ENCODE peak calls at places on chromosomes 5 and 9, in eight cellular contexts. One of them, this sample, is unnamed. For H3K4me1, the result is how much of the 10 kb centered on the place peaks cover.

GRCh38 chr5:90855296-90855990 is 296.8 kb downstream of the ADGRV1 start:
- DNase-seq in CD8-positive, alpha-beta T cell: no peak
- DNase-seq in astrocyte: no peak
- DNase-seq in Panc1: no peak
- DNase-seq in aorta: no peak
- DNase-seq in adrenal gland: no peak
- DNase-seq in A673: no peak
- DNase-seq in OCI-LY7: no peak
- DNase-seq in this sample: no peak

GRCh38 chr9:107638922-107639321 is 149.4 kb upstream of the KLF4 start:
- DNase-seq in adrenal gland: peak
- DNase-seq in A673: no peak
- DNase-seq in astrocyte: peak
- DNase-seq in aorta: peak
- DNase-seq in Panc1: no peak
- DNase-seq in OCI-LY7: peak
- DNase-seq in CD8-positive, alpha-beta T cell: no peak
- DNase-seq in this sample: no peak

GRCh38 chr9:89674667-89675402 is 70.0 kb downstream of the GADD45G start:
- DNase-seq in OCI-LY7: no peak
- DNase-seq in adrenal gland: peak
- DNase-seq in aorta: peak
- DNase-seq in astrocyte: no peak
- DNase-seq in CD8-positive, alpha-beta T cell: no peak
- DNase-seq in Panc1: no peak
- DNase-seq in A673: no peak
- DNase-seq in this sample: no peak

GRCh38 chr5:68875351-68875750 is 218.5 kb upstream of the SLC30A5 start:
- DNase-seq in A673: no peak
- DNase-seq in aorta: no peak
- DNase-seq in CD8-positive, alpha-beta T cell: peak
- DNase-seq in OCI-LY7: no peak
- DNase-seq in astrocyte: no peak
- DNase-seq in Panc1: no peak
- DNase-seq in adrenal gland: no peak
- DNase-seq in this sample: peak

GRCh38 chr9:94014845-94015244 is 59.7 kb upstream of the BARX1 start:
- DNase-seq in Panc1: no peak
- DNase-seq in CD8-positive, alpha-beta T cell: no peak
- DNase-seq in aorta: no peak
- DNase-seq in adrenal gland: no peak
- DNase-seq in OCI-LY7: no peak
- DNase-seq in astrocyte: no peak
- DNase-seq in A673: peak
- DNase-seq in this sample: no peak

GRCh38 chr9:69649566-69650260 is 22.5 kb downstream of the APBA1 start:
- DNase-seq in adrenal gland: no peak
- DNase-seq in OCI-LY7: no peak
- DNase-seq in A673: no peak
- DNase-seq in Panc1: no peak
- DNase-seq in astrocyte: peak
- DNase-seq in aorta: no peak
- DNase-seq in CD8-positive, alpha-beta T cell: no peak
- DNase-seq in this sample: no peak

GRCh38 chr9:123389070-123389469 is 33.1 kb downstream of the CRB2 start:
- DNase-seq in Panc1: no peak
- DNase-seq in adrenal gland: no peak
- DNase-seq in OCI-LY7: no peak
- DNase-seq in A673: no peak
- DNase-seq in astrocyte: no peak
- DNase-seq in CD8-positive, alpha-beta T cell: no peak
- DNase-seq in aorta: no peak
- DNase-seq in this sample: no peak

GRCh38 chr5:123814796-123815479 is 303.0 kb downstream of the CSNK1G3 start:
- DNase-seq in aorta: no peak
- DNase-seq in OCI-LY7: no peak
- DNase-seq in Panc1: peak
- DNase-seq in astrocyte: peak
- DNase-seq in A673: peak
- DNase-seq in adrenal gland: no peak
- DNase-seq in CD8-positive, alpha-beta T cell: no peak
- DNase-seq in this sample: no peak

GRCh38 chr9:136686794-136687711 is at the start of gene AGPAT2:
- DNase-seq in adrenal gland: peak
- DNase-seq in A673: peak
- DNase-seq in OCI-LY7: peak
- DNase-seq in Panc1: no peak
- DNase-seq in aorta: peak
- DNase-seq in CD8-positive, alpha-beta T cell: no peak
- DNase-seq in astrocyte: peak
- DNase-seq in this sample: peak

GRCh38 chr5:97452646-97453045 is 269.6 kb upstream of the RIOK2 start:
- DNase-seq in CD8-positive, alpha-beta T cell: no peak
- DNase-seq in aorta: no peak
- DNase-seq in A673: no peak
- DNase-seq in OCI-LY7: no peak
- DNase-seq in adrenal gland: no peak
- DNase-seq in Panc1: no peak
- DNase-seq in astrocyte: no peak
- DNase-seq in this sample: no peak

GRCh38 chr5:13251623-13252367 is 692.7 kb downstream of the DNAH5 start:
- DNase-seq in OCI-LY7: no peak
- DNase-seq in Panc1: no peak
- DNase-seq in astrocyte: peak
- DNase-seq in CD8-positive, alpha-beta T cell: no peak
- DNase-seq in A673: no peak
- DNase-seq in adrenal gland: no peak
- DNase-seq in aorta: no peak
- DNase-seq in this sample: no peak

GRCh38 chr5:152686931-152687330 is 281.9 kb upstream of the NMUR2 start:
- DNase-seq in aorta: no peak
- DNase-seq in adrenal gland: no peak
- DNase-seq in Panc1: no peak
- DNase-seq in CD8-positive, alpha-beta T cell: no peak
- DNase-seq in A673: no peak
- DNase-seq in astrocyte: peak
- DNase-seq in OCI-LY7: no peak
- DNase-seq in this sample: no peak

GRCh38 chr5:1333986-1334385 is 10.9 kb downstream of the CLPTM1L start:
- DNase-seq in OCI-LY7: no peak
- DNase-seq in astrocyte: no peak
- DNase-seq in Panc1: no peak
- DNase-seq in A673: no peak
- DNase-seq in aorta: peak
- DNase-seq in adrenal gland: no peak
- DNase-seq in CD8-positive, alpha-beta T cell: no peak
- DNase-seq in this sample: no peak
- H3K4me1 ChIP-seq in OCI-LY7: under half
- H3K4me1 ChIP-seq in astrocyte: under half
- H3K4me1 ChIP-seq in Panc1: under half
- H3K4me1 ChIP-seq in A673: under half
- H3K4me1 ChIP-seq in aorta: under half
- H3K4me1 ChIP-seq in adrenal gland: under half
- H3K4me1 ChIP-seq in CD8-positive, alpha-beta T cell: under half
- H3K4me1 ChIP-seq in this sample: under half

GRCh38 chr5:142017832-142018427 is 5.1 kb upstream of the GNPDA1 start:
- DNase-seq in astrocyte: peak
- DNase-seq in CD8-positive, alpha-beta T cell: no peak
- DNase-seq in Panc1: no peak
- DNase-seq in A673: no peak
- DNase-seq in aorta: no peak
- DNase-seq in adrenal gland: peak
- DNase-seq in OCI-LY7: peak
- DNase-seq in this sample: peak
- H3K4me1 ChIP-seq in astrocyte: under half
- H3K4me1 ChIP-seq in CD8-positive, alpha-beta T cell: half or more
- H3K4me1 ChIP-seq in Panc1: under half
- H3K4me1 ChIP-seq in A673: under half
- H3K4me1 ChIP-seq in aorta: under half
- H3K4me1 ChIP-seq in adrenal gland: under half
- H3K4me1 ChIP-seq in OCI-LY7: under half
- H3K4me1 ChIP-seq in this sample: under half

DNA sequence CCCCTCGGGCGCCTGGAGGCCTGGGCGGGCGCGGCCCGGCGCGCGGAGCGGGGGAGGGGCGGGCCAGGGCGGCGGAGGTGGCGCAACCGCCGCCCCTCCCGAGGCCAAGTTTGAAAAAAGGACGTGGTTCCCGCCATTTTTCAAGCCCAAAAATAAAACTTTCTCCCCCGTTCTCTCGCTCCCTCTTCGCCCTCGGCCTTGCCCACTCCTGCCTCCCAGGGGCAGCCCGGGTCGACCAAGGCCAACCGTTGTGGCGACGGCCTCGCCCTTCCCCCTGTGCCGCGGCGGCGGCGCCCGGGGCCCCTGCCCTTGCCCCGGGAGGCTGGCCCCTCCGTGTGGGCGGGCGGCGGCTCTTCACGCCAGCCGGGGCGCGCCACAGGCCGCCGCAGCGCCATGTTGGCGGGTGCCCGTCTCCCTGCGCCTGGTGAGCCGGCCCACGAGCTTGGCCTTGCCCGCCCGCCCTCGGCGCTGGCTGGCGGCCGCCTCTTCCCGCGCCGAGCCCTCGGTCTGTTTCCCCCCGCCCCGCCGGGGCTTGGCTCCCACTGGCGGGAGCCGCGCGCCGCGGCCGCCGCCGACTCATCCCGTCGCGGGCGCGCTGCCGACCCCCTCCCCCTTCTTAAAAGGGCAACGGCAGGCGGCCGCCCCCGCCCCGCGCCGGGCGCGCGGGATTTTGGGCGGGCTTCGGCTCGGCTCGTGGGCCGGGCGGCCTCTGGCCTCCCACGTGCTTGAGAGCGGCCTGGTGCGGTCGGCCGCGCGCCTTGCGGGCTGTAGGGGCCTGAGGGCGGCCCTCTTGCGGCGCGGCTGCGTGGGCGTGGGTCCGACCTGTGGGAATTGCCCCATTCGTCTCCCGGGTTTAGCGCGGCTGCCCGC is 1.3 kb downstream of the ANP32B start:
- DNase-seq in adrenal gland: peak
- DNase-seq in Panc1: no peak
- DNase-seq in A673: peak
- DNase-seq in CD8-positive, alpha-beta T cell: peak
- DNase-seq in OCI-LY7: peak
- DNase-seq in astrocyte: peak
- DNase-seq in aorta: peak
- DNase-seq in this sample: peak
- H3K4me1 ChIP-seq in adrenal gland: under half
- H3K4me1 ChIP-seq in Panc1: under half
- H3K4me1 ChIP-seq in A673: half or more
- H3K4me1 ChIP-seq in CD8-positive, alpha-beta T cell: half or more
- H3K4me1 ChIP-seq in OCI-LY7: half or more
- H3K4me1 ChIP-seq in astrocyte: under half
- H3K4me1 ChIP-seq in aorta: under half
- H3K4me1 ChIP-seq in this sample: half or more

GRCh38 chr5:151140686-151141459 is 16.7 kb downstream of the ANXA6 start:
- DNase-seq in adrenal gland: no peak
- DNase-seq in Panc1: no peak
- DNase-seq in OCI-LY7: no peak
- DNase-seq in A673: no peak
- DNase-seq in aorta: no peak
- DNase-seq in CD8-positive, alpha-beta T cell: no peak
- DNase-seq in astrocyte: no peak
- DNase-seq in this sample: no peak
- H3K4me1 ChIP-seq in adrenal gland: under half
- H3K4me1 ChIP-seq in Panc1: under half
- H3K4me1 ChIP-seq in OCI-LY7: half or more
- H3K4me1 ChIP-seq in A673: under half
- H3K4me1 ChIP-seq in aorta: under half
- H3K4me1 ChIP-seq in CD8-positive, alpha-beta T cell: half or more
- H3K4me1 ChIP-seq in astrocyte: under half
- H3K4me1 ChIP-seq in this sample: under half

This sample was measured in DND-41.